ENCODE peak calls at places on chromosomes 2 and 18, in seven cellular contexts. W is stimulated activated CD4-positive, alpha-beta T cell treated with anti-CD3 and anti-CD28 coated beads, TNF-alpha, amount 100 ng/mL, for 1 hour; D is activated T-cell treated with anti-CD3 and anti-CD28 coated beads for 4 hours; Q is C1 segment of cervical spinal cord; J is A549; F is RKO; Z is NCI-H2029. I is an unnamed sample.
A peak's percentile ranks its signal among the peaks of the same experiment; 100 is the strongest.

GRCh38 chr2:15359716-15360531 is 201.2 kb downstream of the NBAS start:
- DNase-seq in W (no peak), D (no peak), Q (no peak), J (peak; percentile 55), F (peak; percentile 68), Z (no peak), I (peak; percentile 62)

GRCh38 chr18:8839285-8839684 is 133.9 kb downstream of the MTCL1 start:
- DNase-seq in W (no peak), D (no peak), Q (no peak), J (no peak), F (no peak), Z (no peak), I (no peak)

GRCh38 chr18:25233582-25234362 is 118.2 kb downstream of the ZNF521 start:
- DNase-seq in W (no peak), D (no peak), Q (no peak), J (no peak), F (no peak), Z (no peak), I (no peak)

GRCh38 chr2:227428731-227429285 is 41.1 kb upstream of the SCYGR1 start:
- DNase-seq in W (no peak), D (no peak), Q (no peak), J (no peak), F (no peak), Z (no peak), I (no peak)

GRCh38 chr18:13291745-13292447 is 73.3 kb downstream of the LDLRAD4 start:
- DNase-seq in W (no peak), D (no peak), Q (no peak), J (no peak), F (no peak), Z (no peak), I (no peak)

GRCh38 chr18:6624729-6625308 is 104.7 kb upstream of the ARHGAP28 start:
- DNase-seq in W (no peak), D (no peak), Q (no peak), J (no peak), F (no peak), Z (no peak), I (no peak)

GRCh38 chr2:101130081-101130480 is 21.1 kb downstream of the TBC1D8 start:
- DNase-seq in W (no peak), D (no peak), Q (no peak), J (no peak), F (no peak), Z (no peak), I (no peak)

GRCh38 chr2:32926708-32927084 is 20.1 kb upstream of the LTBP1 start:
- DNase-seq in W (no peak), D (no peak), Q (peak; percentile 28), J (peak; percentile 37), F (no peak), Z (no peak), I (no peak)

GRCh38 chr2:36594849-36595248 is 3.1 kb downstream of the FEZ2 start:
- DNase-seq in W (no peak), D (no peak), Q (no peak), J (no peak), F (no peak), Z (no peak), I (no peak)

I was measured in NCI-H460.